ENCODE peak calls at places on chromosomes 11 and 22, in eight cellular contexts. One of them, this sample, is unnamed. For H3K9me3 and H3K4me1, the result is how much of the 10 kb centered on the place peaks cover.

GRCh38 chr11:128690746-128691091 is 3.2 kb upstream of the FLI1 start:
- DNase-seq in hepatocyte: no peak
- DNase-seq in endodermal cell: peak
- DNase-seq in IMR-90: no peak
- DNase-seq in SK-N-SH: no peak
- DNase-seq in upper lobe of right lung: no peak
- DNase-seq in suprapubic skin: no peak
- DNase-seq in stomach: no peak
- DNase-seq in this sample: no peak

GRCh38 chr22:28599693-28600092 is 79.9 kb downstream of the TTC28 start:
- DNase-seq in hepatocyte: no peak
- DNase-seq in stomach: no peak
- DNase-seq in upper lobe of right lung: no peak
- DNase-seq in endodermal cell: no peak
- DNase-seq in IMR-90: no peak
- DNase-seq in suprapubic skin: no peak
- DNase-seq in SK-N-SH: no peak
- DNase-seq in this sample: no peak

GRCh38 chr11:94776351-94777321 is 8.5 kb downstream of the AMOTL1 start:
- DNase-seq in hepatocyte: no peak
- DNase-seq in suprapubic skin: no peak
- DNase-seq in stomach: peak
- DNase-seq in upper lobe of right lung: no peak
- DNase-seq in SK-N-SH: no peak
- DNase-seq in endodermal cell: peak
- DNase-seq in IMR-90: peak
- DNase-seq in this sample: peak

GRCh38 chr22:30754971-30755759 is 60.5 kb downstream of the OSBP2 start:
- DNase-seq in stomach: peak
- DNase-seq in suprapubic skin: no peak
- DNase-seq in IMR-90: peak
- DNase-seq in hepatocyte: peak
- DNase-seq in upper lobe of right lung: no peak
- DNase-seq in SK-N-SH: peak
- DNase-seq in endodermal cell: peak
- DNase-seq in this sample: peak

GRCh38 chr11:76712125-76712524 is 41.6 kb upstream of the LRRC32 start:
- DNase-seq in endodermal cell: no peak
- DNase-seq in upper lobe of right lung: no peak
- DNase-seq in suprapubic skin: no peak
- DNase-seq in SK-N-SH: no peak
- DNase-seq in hepatocyte: no peak
- DNase-seq in IMR-90: no peak
- DNase-seq in stomach: no peak
- DNase-seq in this sample: no peak

GRCh38 chr22:32801436-32802290 is at the start of gene TIMP3:
- DNase-seq in suprapubic skin: peak
- DNase-seq in SK-N-SH: peak
- DNase-seq in hepatocyte: peak
- DNase-seq in endodermal cell: peak
- DNase-seq in upper lobe of right lung: peak
- DNase-seq in IMR-90: peak
- DNase-seq in stomach: peak
- DNase-seq in this sample: peak

GRCh38 chr11:10208045-10208674 is 85.9 kb downstream of the SBF2 start:
- DNase-seq in SK-N-SH: peak
- DNase-seq in hepatocyte: peak
- DNase-seq in stomach: no peak
- DNase-seq in endodermal cell: no peak
- DNase-seq in upper lobe of right lung: no peak
- DNase-seq in suprapubic skin: no peak
- DNase-seq in IMR-90: peak
- DNase-seq in this sample: no peak

GRCh38 chr11:118230088-118230487 is 5.3 kb upstream of the JAML start:
- DNase-seq in upper lobe of right lung: no peak
- DNase-seq in IMR-90: no peak
- DNase-seq in hepatocyte: no peak
- DNase-seq in suprapubic skin: no peak
- DNase-seq in SK-N-SH: no peak
- DNase-seq in endodermal cell: no peak
- DNase-seq in stomach: no peak
- DNase-seq in this sample: no peak

GRCh38 chr11:7515544-7515943 is 1.7 kb downstream of the PPFIBP2 start:
- DNase-seq in upper lobe of right lung: no peak
- DNase-seq in stomach: no peak
- DNase-seq in endodermal cell: no peak
- DNase-seq in IMR-90: no peak
- DNase-seq in hepatocyte: no peak
- DNase-seq in suprapubic skin: no peak
- DNase-seq in SK-N-SH: no peak
- DNase-seq in this sample: no peak

GRCh38 chr11:14393129-14393528 is 34.1 kb upstream of the RRAS2 start:
- DNase-seq in IMR-90: no peak
- DNase-seq in hepatocyte: no peak
- DNase-seq in endodermal cell: no peak
- DNase-seq in upper lobe of right lung: no peak
- DNase-seq in suprapubic skin: peak
- DNase-seq in stomach: no peak
- DNase-seq in SK-N-SH: no peak
- DNase-seq in this sample: no peak

GRCh38 chr11:31636983-31637382 is 127.4 kb downstream of the ELP4 start:
- DNase-seq in SK-N-SH: no peak
- DNase-seq in suprapubic skin: no peak
- DNase-seq in stomach: no peak
- DNase-seq in endodermal cell: no peak
- DNase-seq in IMR-90: no peak
- DNase-seq in hepatocyte: no peak
- DNase-seq in upper lobe of right lung: no peak
- DNase-seq in this sample: no peak

GRCh38 chr11:106961518-106961917 is 56.8 kb downstream of the GUCY1A2 start:
- DNase-seq in endodermal cell: no peak
- DNase-seq in stomach: no peak
- DNase-seq in hepatocyte: no peak
- DNase-seq in IMR-90: peak
- DNase-seq in SK-N-SH: no peak
- DNase-seq in suprapubic skin: no peak
- DNase-seq in upper lobe of right lung: no peak
- DNase-seq in this sample: no peak

GRCh38 chr11:95897731-95898130 is 26.2 kb downstream of the MTMR2 start:
- DNase-seq in hepatocyte: no peak
- DNase-seq in IMR-90: peak
- DNase-seq in stomach: no peak
- DNase-seq in upper lobe of right lung: no peak
- DNase-seq in SK-N-SH: no peak
- DNase-seq in endodermal cell: no peak
- DNase-seq in suprapubic skin: no peak
- DNase-seq in this sample: no peak

GRCh38 chr11:61850687-61851086 is 22.6 kb downstream of the FADS2 start:
- DNase-seq in IMR-90: no peak
- DNase-seq in endodermal cell: no peak
- DNase-seq in stomach: no peak
- DNase-seq in hepatocyte: no peak
- DNase-seq in SK-N-SH: no peak
- DNase-seq in suprapubic skin: no peak
- DNase-seq in upper lobe of right lung: no peak
- DNase-seq in this sample: no peak

GRCh38 chr22:26949193-26949592 is 291.8 kb downstream of the MIAT start:
- DNase-seq in hepatocyte: peak
- DNase-seq in endodermal cell: peak
- DNase-seq in SK-N-SH: no peak
- DNase-seq in upper lobe of right lung: no peak
- DNase-seq in IMR-90: peak
- DNase-seq in stomach: no peak
- DNase-seq in suprapubic skin: no peak
- DNase-seq in this sample: no peak

GRCh38 chr11:60197442-60197841 is 14.6 kb upstream of the MS4A6A start:
- DNase-seq in hepatocyte: no peak
- DNase-seq in SK-N-SH: no peak
- DNase-seq in stomach: no peak
- DNase-seq in upper lobe of right lung: no peak
- DNase-seq in endodermal cell: no peak
- DNase-seq in suprapubic skin: no peak
- DNase-seq in IMR-90: no peak
- DNase-seq in this sample: no peak

GRCh38 chr11:132186193-132186592 is 815.8 kb downstream of the NTM start:
- DNase-seq in stomach: no peak
- DNase-seq in endodermal cell: no peak
- DNase-seq in upper lobe of right lung: no peak
- DNase-seq in suprapubic skin: no peak
- DNase-seq in SK-N-SH: no peak
- DNase-seq in IMR-90: no peak
- DNase-seq in hepatocyte: no peak
- DNase-seq in this sample: no peak

GRCh38 chr11:109993786-109994185 is 99.4 kb upstream of the ZC3H12C start:
- DNase-seq in stomach: no peak
- DNase-seq in IMR-90: peak
- DNase-seq in SK-N-SH: no peak
- DNase-seq in endodermal cell: no peak
- DNase-seq in hepatocyte: no peak
- DNase-seq in suprapubic skin: no peak
- DNase-seq in upper lobe of right lung: no peak
- DNase-seq in this sample: no peak

GRCh38 chr11:70116386-70117077 is 38.4 kb downstream of the ANO1 start:
- DNase-seq in stomach: peak
- DNase-seq in upper lobe of right lung: no peak
- DNase-seq in hepatocyte: no peak
- DNase-seq in IMR-90: no peak
- DNase-seq in suprapubic skin: no peak
- DNase-seq in endodermal cell: no peak
- DNase-seq in SK-N-SH: no peak
- DNase-seq in this sample: no peak

GRCh38 chr22:25360411-25360810 is 141.0 kb downstream of the CRYBB2 start:
- DNase-seq in SK-N-SH: no peak
- DNase-seq in upper lobe of right lung: peak
- DNase-seq in hepatocyte: no peak
- DNase-seq in stomach: no peak
- DNase-seq in suprapubic skin: peak
- DNase-seq in IMR-90: no peak
- DNase-seq in endodermal cell: no peak
- DNase-seq in this sample: peak

GRCh38 chr11:61494341-61495038 is 14.1 kb upstream of the LRRC10B start:
- DNase-seq in SK-N-SH: no peak
- DNase-seq in suprapubic skin: no peak
- DNase-seq in hepatocyte: no peak
- DNase-seq in upper lobe of right lung: no peak
- DNase-seq in IMR-90: no peak
- DNase-seq in stomach: no peak
- DNase-seq in endodermal cell: no peak
- DNase-seq in this sample: no peak

GRCh38 chr11:91795139-91795887 is 429.3 kb upstream of the FAT3 start:
- DNase-seq in hepatocyte: no peak
- DNase-seq in upper lobe of right lung: no peak
- DNase-seq in SK-N-SH: no peak
- DNase-seq in endodermal cell: no peak
- DNase-seq in suprapubic skin: no peak
- DNase-seq in IMR-90: no peak
- DNase-seq in stomach: no peak
- DNase-seq in this sample: no peak

GRCh38 chr11:1746516-1746931 is 3.9 kb downstream of the IFITM10 start:
- DNase-seq in upper lobe of right lung: peak
- DNase-seq in stomach: no peak
- DNase-seq in suprapubic skin: peak
- DNase-seq in hepatocyte: no peak
- DNase-seq in IMR-90: no peak
- DNase-seq in endodermal cell: peak
- DNase-seq in SK-N-SH: peak
- DNase-seq in this sample: no peak

GRCh38 chr11:70662691-70663098 is 264.4 kb downstream of the CTTN start:
- DNase-seq in suprapubic skin: no peak
- DNase-seq in hepatocyte: no peak
- DNase-seq in stomach: no peak
- DNase-seq in SK-N-SH: peak
- DNase-seq in IMR-90: no peak
- DNase-seq in endodermal cell: peak
- DNase-seq in upper lobe of right lung: no peak
- DNase-seq in this sample: no peak

GRCh38 chr11:69922596-69923111 is 103.4 kb upstream of the FGF3 start:
- DNase-seq in stomach: no peak
- DNase-seq in endodermal cell: no peak
- DNase-seq in IMR-90: no peak
- DNase-seq in upper lobe of right lung: peak
- DNase-seq in hepatocyte: no peak
- DNase-seq in suprapubic skin: peak
- DNase-seq in SK-N-SH: no peak
- DNase-seq in this sample: no peak

GRCh38 chr11:134727636-134728035 is 315.6 kb upstream of the B3GAT1 start:
- DNase-seq in suprapubic skin: no peak
- DNase-seq in SK-N-SH: no peak
- DNase-seq in IMR-90: no peak
- DNase-seq in endodermal cell: no peak
- DNase-seq in stomach: no peak
- DNase-seq in upper lobe of right lung: no peak
- DNase-seq in hepatocyte: no peak
- DNase-seq in this sample: no peak
- H3K9me3 ChIP-seq in suprapubic skin: under half
- H3K9me3 ChIP-seq in SK-N-SH: under half
- H3K9me3 ChIP-seq in IMR-90: under half
- H3K9me3 ChIP-seq in endodermal cell: under half
- H3K9me3 ChIP-seq in stomach: under half
- H3K9me3 ChIP-seq in upper lobe of right lung: under half
- H3K9me3 ChIP-seq in hepatocyte: under half
- H3K9me3 ChIP-seq in this sample: under half

GRCh38 chr22:46108564-46109473 is 41.5 kb upstream of the PPARA start:
- DNase-seq in stomach: peak
- DNase-seq in endodermal cell: peak
- DNase-seq in suprapubic skin: no peak
- DNase-seq in upper lobe of right lung: no peak
- DNase-seq in SK-N-SH: peak
- DNase-seq in hepatocyte: peak
- DNase-seq in IMR-90: peak
- DNase-seq in this sample: peak
- TF ChIP-seq CTCF in stomach: no peak
- TF ChIP-seq CTCF in endodermal cell: peak
- TF ChIP-seq CTCF in suprapubic skin: no peak
- TF ChIP-seq CTCF in upper lobe of right lung: no peak
- TF ChIP-seq CTCF in SK-N-SH: peak
- TF ChIP-seq CTCF in hepatocyte: no peak
- TF ChIP-seq CTCF in IMR-90: no peak
- TF ChIP-seq CTCF in this sample: no peak

GRCh38 chr22:36864454-36865215 is 3.8 kb downstream of the NCF4 start:
- DNase-seq in suprapubic skin: no peak
- DNase-seq in endodermal cell: peak
- DNase-seq in SK-N-SH: no peak
- DNase-seq in upper lobe of right lung: peak
- DNase-seq in hepatocyte: no peak
- DNase-seq in stomach: no peak
- DNase-seq in IMR-90: no peak
- DNase-seq in this sample: no peak
- H3K4me1 ChIP-seq in suprapubic skin: under half
- H3K4me1 ChIP-seq in endodermal cell: under half
- H3K4me1 ChIP-seq in SK-N-SH: under half
- H3K4me1 ChIP-seq in upper lobe of right lung: under half
- H3K4me1 ChIP-seq in hepatocyte: under half
- H3K4me1 ChIP-seq in stomach: under half
- H3K4me1 ChIP-seq in IMR-90: under half
- H3K4me1 ChIP-seq in this sample: under half

DNA sequence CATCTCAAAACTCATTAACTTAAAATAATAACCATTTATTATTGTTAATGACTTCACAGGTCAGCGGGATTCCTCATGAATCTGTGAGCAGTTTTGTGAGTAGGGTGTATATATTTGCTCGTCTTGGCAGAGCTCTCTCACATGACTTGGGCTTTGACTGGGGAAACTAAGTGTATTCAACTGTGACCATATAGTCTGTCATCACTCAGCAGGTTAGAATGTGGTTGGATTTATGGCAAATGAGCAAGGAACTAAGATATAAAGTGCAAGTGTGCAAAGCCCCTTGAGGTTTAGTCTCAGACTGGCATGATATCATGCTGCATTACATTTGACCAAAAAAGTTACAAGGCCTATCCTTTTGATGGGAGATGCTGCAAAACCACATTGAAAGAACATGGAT is 254.8 kb downstream of the CNTN5 start:
- DNase-seq in hepatocyte: no peak
- DNase-seq in endodermal cell: no peak
- DNase-seq in stomach: no peak
- DNase-seq in suprapubic skin: no peak
- DNase-seq in SK-N-SH: no peak
- DNase-seq in IMR-90: no peak
- DNase-seq in upper lobe of right lung: no peak
- DNase-seq in this sample: no peak
- H3K9me3 ChIP-seq in hepatocyte: under half
- H3K9me3 ChIP-seq in endodermal cell: under half
- H3K9me3 ChIP-seq in stomach: under half
- H3K9me3 ChIP-seq in suprapubic skin: under half
- H3K9me3 ChIP-seq in SK-N-SH: under half
- H3K9me3 ChIP-seq in IMR-90: under half
- H3K9me3 ChIP-seq in upper lobe of right lung: under half
- H3K9me3 ChIP-seq in this sample: under half